ENCODE peak calls at places on chromosomes 5 and 9, in seven cellular contexts. One of them, this sample, is unnamed.

GRCh38 chr5:81207009-81207408 is 26.1 kb upstream of the CKMT2 start:
- DNase-seq in astrocyte of the spinal cord: peak
- DNase-seq in NCI-H345: no peak
- DNase-seq in ureter: no peak
- DNase-seq in psoas muscle: no peak
- DNase-seq in islet precursor cell: no peak
- DNase-seq in mesenteric fat pad: no peak
- DNase-seq in this sample: no peak

GRCh38 chr5:34630596-34630995 is 25.5 kb upstream of the RAI14 start:
- DNase-seq in psoas muscle: no peak
- DNase-seq in NCI-H345: no peak
- DNase-seq in mesenteric fat pad: no peak
- DNase-seq in ureter: no peak
- DNase-seq in astrocyte of the spinal cord: no peak
- DNase-seq in islet precursor cell: no peak
- DNase-seq in this sample: no peak

GRCh38 chr9:83106272-83106671 is 43.3 kb upstream of the RASEF start:
- DNase-seq in islet precursor cell: no peak
- DNase-seq in mesenteric fat pad: no peak
- DNase-seq in NCI-H345: no peak
- DNase-seq in psoas muscle: no peak
- DNase-seq in astrocyte of the spinal cord: no peak
- DNase-seq in ureter: no peak
- DNase-seq in this sample: no peak

GRCh38 chr9:89606049-89606481 is 1.3 kb downstream of the GADD45G start:
- DNase-seq in ureter: peak
- DNase-seq in islet precursor cell: peak
- DNase-seq in mesenteric fat pad: peak
- DNase-seq in NCI-H345: peak
- DNase-seq in astrocyte of the spinal cord: peak
- DNase-seq in psoas muscle: peak
- DNase-seq in this sample: no peak

GRCh38 chr9:2448193-2448738 is 173.3 kb upstream of the VLDLR start:
- DNase-seq in NCI-H345: no peak
- DNase-seq in mesenteric fat pad: no peak
- DNase-seq in islet precursor cell: peak
- DNase-seq in ureter: no peak
- DNase-seq in astrocyte of the spinal cord: no peak
- DNase-seq in psoas muscle: no peak
- DNase-seq in this sample: no peak

GRCh38 chr9:130971294-130971849 is 32.3 kb upstream of the FIBCD1 start:
- DNase-seq in ureter: no peak
- DNase-seq in psoas muscle: no peak
- DNase-seq in mesenteric fat pad: no peak
- DNase-seq in islet precursor cell: peak
- DNase-seq in NCI-H345: no peak
- DNase-seq in astrocyte of the spinal cord: no peak
- DNase-seq in this sample: no peak

GRCh38 chr9:74639112-74639511 is 142.0 kb downstream of the RORB start:
- DNase-seq in ureter: no peak
- DNase-seq in astrocyte of the spinal cord: no peak
- DNase-seq in mesenteric fat pad: no peak
- DNase-seq in NCI-H345: no peak
- DNase-seq in islet precursor cell: no peak
- DNase-seq in psoas muscle: no peak
- DNase-seq in this sample: no peak

GRCh38 chr5:116531635-116532034 is 43.0 kb downstream of the SEMA6A start:
- DNase-seq in islet precursor cell: peak
- DNase-seq in psoas muscle: no peak
- DNase-seq in astrocyte of the spinal cord: no peak
- DNase-seq in NCI-H345: no peak
- DNase-seq in mesenteric fat pad: no peak
- DNase-seq in ureter: no peak
- DNase-seq in this sample: no peak

GRCh38 chr5:154371687-154372086 is 74.1 kb upstream of the SAP30L start:
- DNase-seq in psoas muscle: no peak
- DNase-seq in islet precursor cell: no peak
- DNase-seq in mesenteric fat pad: no peak
- DNase-seq in ureter: no peak
- DNase-seq in NCI-H345: no peak
- DNase-seq in astrocyte of the spinal cord: peak
- DNase-seq in this sample: no peak

GRCh38 chr9:92439921-92440750 is 15.9 kb upstream of the OMD start:
- DNase-seq in NCI-H345: no peak
- DNase-seq in ureter: no peak
- DNase-seq in islet precursor cell: no peak
- DNase-seq in mesenteric fat pad: no peak
- DNase-seq in astrocyte of the spinal cord: peak
- DNase-seq in psoas muscle: no peak
- DNase-seq in this sample: no peak

GRCh38 chr5:163659568-163659902 is 154.1 kb downstream of the MAT2B start:
- DNase-seq in ureter: no peak
- DNase-seq in astrocyte of the spinal cord: no peak
- DNase-seq in islet precursor cell: no peak
- DNase-seq in psoas muscle: no peak
- DNase-seq in mesenteric fat pad: no peak
- DNase-seq in NCI-H345: no peak
- DNase-seq in this sample: no peak

GRCh38 chr5:175096469-175097185 is 347.4 kb downstream of the DRD1 start:
- DNase-seq in astrocyte of the spinal cord: no peak
- DNase-seq in NCI-H345: no peak
- DNase-seq in islet precursor cell: no peak
- DNase-seq in mesenteric fat pad: no peak
- DNase-seq in ureter: no peak
- DNase-seq in psoas muscle: peak
- DNase-seq in this sample: no peak

GRCh38 chr5:66849803-66850202 is 253.6 kb downstream of the MAST4 start:
- DNase-seq in psoas muscle: no peak
- DNase-seq in islet precursor cell: no peak
- DNase-seq in ureter: no peak
- DNase-seq in mesenteric fat pad: no peak
- DNase-seq in astrocyte of the spinal cord: peak
- DNase-seq in NCI-H345: no peak
- DNase-seq in this sample: no peak

GRCh38 chr9:118643118-118643517 is 726.1 kb downstream of the BRINP1 start:
- DNase-seq in ureter: no peak
- DNase-seq in psoas muscle: no peak
- DNase-seq in mesenteric fat pad: no peak
- DNase-seq in astrocyte of the spinal cord: peak
- DNase-seq in islet precursor cell: peak
- DNase-seq in NCI-H345: no peak
- DNase-seq in this sample: no peak

GRCh38 chr5:169911448-169912212 is 68.7 kb downstream of the INSYN2B start:
- DNase-seq in psoas muscle: no peak
- DNase-seq in NCI-H345: peak
- DNase-seq in astrocyte of the spinal cord: no peak
- DNase-seq in islet precursor cell: no peak
- DNase-seq in ureter: no peak
- DNase-seq in mesenteric fat pad: no peak
- DNase-seq in this sample: no peak

GRCh38 chr9:15155323-15155722 is 151.7 kb downstream of the TTC39B start:
- DNase-seq in NCI-H345: no peak
- DNase-seq in psoas muscle: no peak
- DNase-seq in islet precursor cell: no peak
- DNase-seq in ureter: no peak
- DNase-seq in mesenteric fat pad: no peak
- DNase-seq in astrocyte of the spinal cord: no peak
- DNase-seq in this sample: no peak

This sample was measured in KG1.